ENCODE peak calls at places on chromosome 9, in five cellular contexts. D, E, S, L and H are unnamed samples.

GRCh38 chr9:98992885-98993569 is 49.3 kb downstream of the COL15A1 start:
- DNase-seq in D (no peak), E (peak), S (no peak), L (no peak), H (no peak)

GRCh38 chr9:70987986-70988385 is 133.4 kb downstream of the TRPM3 start:
- DNase-seq in D (no peak), E (no peak), S (no peak), L (no peak), H (no peak)

GRCh38 chr9:115018547-115019435 is 88.4 kb upstream of the TNFSF8 start:
- DNase-seq in D (no peak), E (peak), S (no peak), L (no peak), H (no peak)

GRCh38 chr9:88816591-88816990 is 174.7 kb upstream of the S1PR3 start:
- DNase-seq in D (no peak), E (no peak), S (no peak), L (no peak), H (no peak)

GRCh38 chr9:124428751-124429529 is 13.7 kb upstream of the PSMB7 start:
- DNase-seq in D (no peak), E (no peak), S (no peak), L (no peak), H (no peak)

GRCh38 chr9:101026824-101027223 is 1.7 kb upstream of the PLPPR1 start:
- DNase-seq in D (no peak), E (no peak), S (no peak), L (no peak), H (no peak)

GRCh38 chr9:34577635-34578240 is 11.8 kb downstream of the CNTFR start:
- DNase-seq in D (no peak), E (no peak), S (peak), L (no peak), H (no peak)

GRCh38 chr9:70121818-70122436 is 78.3 kb downstream of the MAMDC2 start:
- DNase-seq in D (no peak), E (peak), S (no peak), L (no peak), H (no peak)

GRCh38 chr9:22103650-22104575 is 94.8 kb upstream of the CDKN2B start:
- DNase-seq in D (no peak), E (no peak), S (no peak), L (no peak), H (no peak)

GRCh38 chr9:2701070-2701469 is 16.2 kb upstream of the KCNV2 start:
- DNase-seq in D (no peak), E (no peak), S (peak), L (no peak), H (no peak)

GRCh38 chr9:18905883-18906649 is 126.9 kb downstream of the SAXO1 start:
- DNase-seq in D (no peak), E (peak), S (no peak), L (peak), H (no peak)

GRCh38 chr9:136264046-136264802 is 18.6 kb upstream of the QSOX2 start:
- DNase-seq in D (no peak), E (no peak), S (no peak), L (no peak), H (no peak)

GRCh38 chr9:34343090-34343489 is 13.7 kb downstream of the NUDT2 start:
- DNase-seq in D (no peak), E (no peak), S (no peak), L (no peak), H (no peak)

GRCh38 chr9:119185298-119185697 is 183.9 kb downstream of the BRINP1 start:
- DNase-seq in D (no peak), E (no peak), S (no peak), L (no peak), H (no peak)

GRCh38 chr9:93814561-93814960 is 140.6 kb downstream of the BARX1 start:
- DNase-seq in D (no peak), E (no peak), S (no peak), L (no peak), H (no peak)

GRCh38 chr9:34928921-34929320 is 29.2 kb upstream of the PHF24 start:
- DNase-seq in D (no peak), E (no peak), S (no peak), L (no peak), H (no peak)

GRCh38 chr9:121118266-121118665 is 43.5 kb downstream of the CNTRL start:
- DNase-seq in D (no peak), E (no peak), S (no peak), L (no peak), H (no peak)

GRCh38 chr9:109856785-109857184 is 76.8 kb downstream of the PALM2AKAP2 start:
- DNase-seq in D (no peak), E (no peak), S (peak), L (no peak), H (peak)

GRCh38 chr9:116951588-116952433 is 264.7 kb downstream of the TRIM32 start:
- DNase-seq in D (no peak), E (peak), S (no peak), L (no peak), H (no peak)

GRCh38 chr9:18706648-18707047 is 232.7 kb downstream of the ADAMTSL1 start:
- DNase-seq in D (no peak), E (no peak), S (no peak), L (no peak), H (no peak)

GRCh38 chr9:76996700-76997099 is 22.8 kb upstream of the FOXB2 start:
- DNase-seq in D (no peak), E (peak), S (peak), L (no peak), H (no peak)

GRCh38 chr9:134814598-134815215 is 65.9 kb upstream of the FCN2 start:
- DNase-seq in D (no peak), E (no peak), S (no peak), L (no peak), H (no peak)

GRCh38 chr9:135343136-135343535 is 136.4 kb upstream of the PPP1R26 start:
- DNase-seq in D (no peak), E (no peak), S (no peak), L (no peak), H (no peak)

GRCh38 chr9:31248156-31248555 is 1136.3 kb upstream of the ACO1 start:
- DNase-seq in D (no peak), E (no peak), S (no peak), L (no peak), H (no peak)

GRCh38 chr9:19239955-19240354 is 9.5 kb downstream of the DENND4C start:
- DNase-seq in D (no peak), E (no peak), S (no peak), L (no peak), H (no peak)

GRCh38 chr9:37339945-37340344 is 82.6 kb upstream of the GRHPR start:
- DNase-seq in D (no peak), E (peak), S (no peak), L (no peak), H (no peak)